ENCODE peak calls at places on chromosomes 16 and 17, in six cellular contexts. H, O, A, U, F and C are unnamed samples.

GRCh38 chr17:6435051-6435450 is at the start of gene AIPL1:
- DNase-seq in U (no peak), F (no peak), H (no peak), O (no peak), A (no peak), C (no peak)

GRCh38 chr17:7001562-7001961 is 5.7 kb downstream of the ALOX12 start:
- DNase-seq in O (peak), A (peak), U (no peak), H (no peak), F (no peak), C (no peak)

GRCh38 chr16:81888520-81889394 is 109.7 kb downstream of the PLCG2 start:
- DNase-seq in O (no peak), A (peak), H (no peak), U (no peak), F (no peak), C (no peak)

GRCh38 chr16:2915196-2915929 is 3.6 kb downstream of the FLYWCH1 start:
- DNase-seq in O (no peak), F (no peak), U (no peak), H (no peak), A (no peak), C (no peak)

GRCh38 chr16:56614549-56614991 is 6.2 kb downstream of the MT2A start:
- DNase-seq in U (no peak), A (peak), F (no peak), H (peak), O (no peak), C (no peak)

GRCh38 chr16:16861546-16861945 is 482.6 kb downstream of the NPIPA7 start:
- DNase-seq in F (peak), U (peak), H (peak), A (peak), O (no peak), C (peak)

GRCh38 chr17:49565948-49566491 is 9.7 kb upstream of the NXPH3 start:
- DNase-seq in U (no peak), H (no peak), A (peak), F (peak), O (peak), C (no peak)

GRCh38 chr17:80267391-80267790 is 6.7 kb downstream of the RNF213 start:
- DNase-seq in U (no peak), A (peak), F (no peak), O (no peak), H (no peak), C (no peak)

GRCh38 chr17:80874866-80875445 is 116.7 kb upstream of the CHMP6 start:
- DNase-seq in A (no peak), F (no peak), O (no peak), H (no peak), U (no peak), C (no peak)

GRCh38 chr16:1900452-1900774 is 17.8 kb downstream of the HS3ST6 start:
- DNase-seq in A (no peak), U (no peak), H (no peak), F (no peak), O (no peak), C (no peak)

GRCh38 chr17:47277921-47278320 is 24.3 kb downstream of the ITGB3 start:
- DNase-seq in H (no peak), O (no peak), F (no peak), A (peak), U (no peak), C (no peak)

GRCh38 chr17:77508047-77508715 is 367.4 kb downstream of the SEC14L1 start:
- DNase-seq in O (peak), F (no peak), A (peak), U (no peak), H (no peak), C (no peak)

GRCh38 chr16:24221219-24221618 is 34.9 kb upstream of the CACNG3 start:
- DNase-seq in O (no peak), F (no peak), A (no peak), H (no peak), U (no peak), C (no peak)

GRCh38 chr16:11315499-11315898 is 29.8 kb upstream of the RMI2 start:
- DNase-seq in U (no peak), A (peak), F (no peak), O (no peak), H (peak), C (no peak)

GRCh38 chr16:86610779-86611516 is 32.6 kb downstream of the FOXL1 start:
- DNase-seq in U (no peak), A (no peak), O (no peak), H (no peak), F (no peak), C (no peak)

GRCh38 chr17:41402161-41402560 is 4.8 kb upstream of the KRT31 start:
- DNase-seq in F (no peak), H (peak), U (no peak), O (no peak), A (peak), C (no peak)

GRCh38 chr17:32111141-32111771 is 31.0 kb upstream of the RHOT1 start:
- DNase-seq in F (peak), U (peak), A (peak), O (peak), H (peak), C (no peak)

GRCh38 chr16:27383511-27384243 is 18.3 kb upstream of the IL21R start:
- DNase-seq in H (no peak), A (no peak), O (peak), F (no peak), U (peak), C (no peak)

GRCh38 chr17:7977039-7977438 is 25.4 kb upstream of the GUCY2D start:
- DNase-seq in O (peak), F (no peak), U (no peak), A (no peak), H (no peak), C (no peak)

GRCh38 chr17:41751288-41751687 is 16.8 kb upstream of the HAP1 start:
- DNase-seq in A (no peak), O (no peak), F (no peak), H (no peak), U (no peak), C (no peak)

GRCh38 chr17:69335018-69335417 is 8.1 kb upstream of the ABCA5 start:
- DNase-seq in U (no peak), H (peak), A (peak), F (no peak), O (no peak), C (no peak)

GRCh38 chr17:81926451-81927144 is 937 bp downstream of the MAFG start:
- DNase-seq in O (peak), H (peak), A (peak), F (peak), U (no peak), C (no peak)

GRCh38 chr17:73396429-73397277 is 84.9 kb upstream of the CDC42EP4 start:
- DNase-seq in O (no peak), H (no peak), A (no peak), U (no peak), F (no peak), C (no peak)

GRCh38 chr17:78793968-78794367 is 11.9 kb upstream of the CYTH1 start:
- DNase-seq in F (no peak), A (no peak), O (no peak), H (no peak), U (no peak), C (no peak)

GRCh38 chr17:57283203-57283971 is 27.1 kb downstream of the MSI2 start:
- DNase-seq in U (no peak), F (no peak), A (no peak), H (no peak), O (no peak), C (no peak)

GRCh38 chr17:12521416-12521815 is 144.3 kb upstream of the MYOCD start:
- DNase-seq in A (no peak), H (no peak), O (no peak), U (no peak), F (no peak), C (no peak)